ENCODE peak calls at places on chromosome 1, in six cellular contexts. Y is GM12878, N is HCT116, H is HepG2, Q is K562, D is H1. L is an unnamed sample.

GRCh38 chr1:234613128-234613875 is 3.3 kb upstream of the IRF2BP2 start:
- DNase-seq in Y (no peak), N (no peak), H (peak; percentile 55), Q (no peak), D (no peak), L (no peak)

GRCh38 chr1:157033357-157033876 is 12.1 kb downstream of the ARHGEF11 start:
- DNase-seq in Y (no peak), N (no peak), H (no peak), Q (no peak), D (no peak), L (peak; percentile 12)

GRCh38 chr1:197178998-197179397 is 32.5 kb upstream of the ASPM start:
- DNase-seq in Y (no peak), N (no peak), H (peak; percentile 23), Q (peak; percentile 23), D (no peak), L (no peak)

GRCh38 chr1:114250683-114251572 is 97.3 kb upstream of the SYT6 start:
- DNase-seq in Y (no peak), N (no peak), H (no peak), Q (no peak), D (no peak), L (no peak)

GRCh38 chr1:150259758-150260669 is 2.4 kb downstream of the CA14 start:
- DNase-seq in Y (no peak), N (no peak), H (peak; percentile 79), Q (peak; percentile 66), D (no peak), L (peak; percentile 21)

GRCh38 chr1:96842215-96842614 is 120.6 kb downstream of the PTBP2 start:
- DNase-seq in Y (no peak), N (no peak), H (no peak), Q (no peak), D (no peak), L (no peak)

GRCh38 chr1:182301467-182302198 is 90.0 kb downstream of the GLUL start:
- DNase-seq in Y (no peak), N (peak; percentile 42), H (peak; percentile 99), Q (peak; percentile 69), D (no peak), L (no peak)

GRCh38 chr1:47709302-47710074 is 271.6 kb downstream of the FOXD2 start:
- DNase-seq in Y (no peak), N (no peak), H (no peak), Q (peak; percentile 39), D (no peak), L (peak; percentile 88)

GRCh38 chr1:15876357-15876756 is 28.9 kb downstream of the SPEN start:
- DNase-seq in Y (no peak), N (no peak), H (no peak), Q (peak; percentile 39), D (peak; percentile 3), L (no peak)

DNA sequence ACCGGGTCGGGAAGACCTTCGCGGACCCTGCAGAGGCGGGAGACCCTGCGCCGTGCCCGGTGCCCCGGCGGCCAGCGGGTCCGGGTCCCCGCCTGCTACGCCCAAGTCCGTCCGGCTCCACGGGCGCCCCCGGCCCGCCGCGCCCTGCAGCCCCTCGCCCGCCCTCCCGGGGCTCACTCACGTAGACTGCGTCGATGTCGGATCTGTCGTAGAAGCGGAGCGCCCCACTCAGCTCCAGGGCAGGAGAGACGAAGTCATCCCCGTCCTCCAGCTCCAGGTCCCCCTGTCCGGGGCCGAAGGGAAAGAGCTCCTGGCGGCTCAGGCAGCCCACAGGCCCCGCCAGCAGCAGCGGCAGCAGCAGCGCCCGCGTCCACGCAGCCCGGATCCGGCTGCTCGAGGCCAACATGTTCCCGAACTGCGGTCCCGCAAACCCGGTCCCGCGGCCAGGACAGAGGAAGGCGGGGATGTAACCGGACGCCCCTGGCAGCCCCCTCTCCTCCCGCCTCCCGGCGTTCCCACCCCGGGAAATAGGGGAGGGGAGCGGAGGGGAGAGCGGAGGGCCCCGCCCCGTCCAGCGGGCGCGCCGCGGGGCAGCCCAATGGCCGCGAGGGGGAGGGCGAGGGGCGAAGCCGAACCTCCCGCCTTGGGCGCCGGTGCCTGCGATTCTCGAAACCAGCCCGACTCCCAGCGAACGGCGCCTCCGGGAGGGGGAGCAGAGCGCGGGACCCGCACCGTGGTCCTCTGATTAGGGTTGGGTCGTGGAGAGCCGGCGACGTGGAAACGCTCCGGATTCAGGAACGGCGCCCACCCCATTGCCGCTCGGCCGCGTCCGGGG is at the start of gene NID1:
- DNase-seq in Y (no peak), N (no peak), H (peak; percentile 73), Q (no peak), D (peak; percentile 39), L (peak; percentile 88)
- TF ChIP-seq RAD21 in Y (no peak), N (no peak), H (peak; percentile 50), Q (no peak), D (no peak), L (no peak)

GRCh38 chr1:226110249-226111108 is 48.0 kb downstream of the H3-3A start:
- DNase-seq in Y (peak; percentile 41), N (no peak), H (no peak), Q (peak; percentile 82), D (no peak), L (peak; percentile 92)

GRCh38 chr1:226111109-226111864 is 48.8 kb downstream of the H3-3A start:
- DNase-seq in Y (no peak), N (no peak), H (no peak), Q (peak; percentile 95), D (no peak), L (no peak)

GRCh38 chr1:226112626-226113025 is 50.1 kb downstream of the H3-3A start:
- DNase-seq in Y (no peak), N (no peak), H (no peak), Q (no peak), D (no peak), L (no peak)

GRCh38 chr1:226109829-226110248 is 47.3 kb downstream of the H3-3A start:
- DNase-seq in Y (no peak), N (peak; percentile 66), H (peak; percentile 75), Q (peak; percentile 95), D (no peak), L (peak; percentile 99)

DNA sequence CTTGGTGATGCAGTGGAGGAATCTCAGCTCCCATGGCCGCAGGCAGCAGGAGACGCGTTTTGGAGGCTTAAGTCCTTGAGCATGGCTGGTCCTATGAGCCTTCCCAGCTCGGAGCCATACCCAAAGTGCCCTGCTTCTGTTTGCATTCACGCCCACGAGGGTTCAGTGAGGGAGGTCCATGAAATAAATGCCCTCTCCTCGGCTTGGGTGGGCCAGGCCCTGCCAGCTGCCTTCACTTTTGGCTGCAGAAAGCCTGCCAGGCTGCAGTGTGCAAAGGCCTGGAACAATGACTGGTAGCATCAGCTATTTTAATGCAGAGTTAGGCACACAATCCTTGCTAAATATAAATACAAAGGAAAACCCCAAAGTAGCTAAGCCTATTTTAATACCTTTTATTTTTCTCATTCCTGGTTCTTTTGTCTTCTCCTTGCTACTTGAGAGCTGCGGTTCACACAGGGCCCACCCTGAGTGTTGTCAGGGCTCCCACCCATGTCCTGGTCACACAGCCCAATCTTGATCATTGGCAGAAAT is 49.4 kb downstream of the H3-3A start:
- DNase-seq in Y (no peak), N (no peak), H (no peak), Q (no peak), D (no peak), L (no peak)
- H3K9ac ChIP-seq in Y (no peak overlapping the region), N (no peak overlapping the region), H (no peak overlapping the region), Q (peak overlapping the region; percentile 73), D (no peak overlapping the region), L (no peak overlapping the region)

GRCh38 chr1:17274186-17275170 is 25.6 kb downstream of the PADI3 start:
- DNase-seq in Y (peak; percentile 11), N (peak; percentile 42), H (peak; percentile 24), Q (peak; percentile 86), D (peak; percentile 59), L (peak; percentile 76)
- TF ChIP-seq YY1 in Y (peak; percentile 27), N (peak; percentile 50), H (no peak), Q (no peak), D (peak; percentile 76), L (no peak)

GRCh38 chr1:1683104-1683905 is 9.3 kb downstream of the SLC35E2B start:
- DNase-seq in Y (no peak), N (no peak), H (no peak), Q (no peak), D (no peak), L (peak; percentile 10)
- TF ChIP-seq RAD21 in Y (no peak), N (no peak), H (no peak), Q (no peak), D (no peak), L (no peak)

DNA sequence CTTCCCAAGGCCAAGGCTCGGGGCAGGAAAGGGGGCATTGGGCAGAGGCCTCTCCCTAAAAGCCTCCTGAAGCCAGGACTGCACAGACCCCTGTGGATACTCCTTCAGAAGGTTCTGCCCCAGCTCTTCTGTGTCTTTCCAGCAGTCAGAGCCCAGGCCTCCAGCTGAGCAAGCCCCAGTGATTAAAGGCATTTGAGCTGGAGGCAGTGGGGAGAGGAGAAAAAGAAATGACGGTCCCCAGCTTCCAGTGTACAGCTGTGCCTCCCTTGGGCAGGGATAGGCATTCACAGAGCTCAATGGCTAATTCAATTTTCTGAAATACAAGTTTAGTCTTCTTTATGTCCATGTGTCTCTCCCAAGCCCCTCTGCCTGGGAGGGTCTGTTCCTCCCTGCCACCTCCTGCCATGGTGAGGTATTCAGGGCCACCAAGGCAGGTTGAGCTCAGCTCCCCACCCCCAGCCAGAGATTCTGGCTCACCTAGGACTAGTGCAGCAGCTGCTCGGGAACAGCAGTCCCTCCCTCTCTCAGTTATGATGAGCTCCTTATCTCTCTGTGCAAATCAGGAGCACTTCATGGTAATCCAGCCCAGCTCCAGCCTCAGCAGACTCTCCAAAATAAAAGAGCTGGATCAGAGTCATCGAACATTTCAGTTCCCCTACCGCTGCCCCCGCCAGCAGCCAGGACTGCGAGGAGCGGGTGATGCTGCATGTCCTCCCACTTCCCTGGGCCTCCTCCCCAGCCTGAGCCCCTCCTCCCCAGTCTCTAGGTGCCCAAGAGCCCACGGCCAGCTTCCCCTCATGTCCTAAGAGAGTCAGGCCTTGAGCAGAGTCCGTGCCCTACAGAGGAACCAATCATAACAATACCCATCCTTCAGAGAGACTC is 208.4 kb upstream of the ZC3H12A start:
- DNase-seq in Y (no peak), N (no peak), H (no peak), Q (no peak), D (no peak), L (peak; percentile 53)
- H3K9ac ChIP-seq in Y (no peak overlapping the region), N (no peak overlapping the region), H (no peak overlapping the region), Q (no peak overlapping the region), D (no peak overlapping the region), L (no peak overlapping the region)

DNA sequence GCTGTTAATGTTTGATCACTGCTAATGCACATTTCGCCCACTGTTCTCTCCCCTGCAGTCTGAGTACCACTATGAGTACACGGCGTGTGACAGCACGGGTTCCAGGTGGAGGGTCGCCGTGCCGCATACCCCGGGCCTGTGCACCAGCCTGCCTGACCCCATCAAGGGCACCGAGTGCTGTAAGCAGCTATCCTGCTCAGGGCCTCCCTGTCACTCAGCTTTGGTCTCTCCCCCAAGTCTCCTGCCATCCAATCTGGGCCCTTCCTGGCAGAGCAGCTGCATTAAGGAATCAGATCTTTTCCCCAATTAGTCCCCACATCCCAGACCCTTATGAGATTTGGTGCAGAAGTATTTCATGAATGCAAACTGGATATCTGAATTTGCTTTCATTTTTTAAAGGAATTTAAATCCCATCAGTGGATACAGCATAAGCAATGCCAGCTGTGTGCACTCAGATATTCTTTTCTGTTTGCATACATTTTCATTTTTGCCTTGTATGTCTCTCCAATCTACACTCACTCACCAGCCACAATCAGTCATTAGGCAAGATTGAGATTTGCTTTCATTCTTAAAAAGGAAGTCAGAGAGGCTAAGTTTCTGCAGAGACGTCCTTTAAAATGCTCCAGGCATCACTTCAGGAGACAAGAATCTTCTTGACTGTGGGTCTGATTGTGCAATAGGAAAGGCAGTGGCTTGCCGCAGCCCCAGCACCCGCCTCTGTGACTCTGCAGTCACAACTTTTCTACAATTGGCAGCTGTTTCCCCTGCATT is 48.1 kb downstream of the ELAPOR1 start:
- DNase-seq in Y (peak; percentile 58), N (no peak), H (no peak), Q (no peak), D (no peak), L (no peak)
- TF ChIP-seq YY1 in Y (no peak), N (no peak), H (no peak), Q (no peak), D (no peak), L (no peak)

GRCh38 chr1:160410412-160411005 is 10.1 kb downstream of the VANGL2 start:
- DNase-seq in Y (no peak), N (no peak), H (no peak), Q (no peak), D (no peak), L (peak; percentile 53)
- TF ChIP-seq RAD21 in Y (no peak), N (no peak), H (no peak), Q (no peak), D (no peak), L (no peak)

L was measured in SK-N-SH.